ENCODE peak calls at places on chromosomes 4 and X, in seven cellular contexts. R, L, O, C, U, X and P are unnamed samples. For H3K36me3, the result is how much of the 10 kb centered on the place peaks cover.

GRCh38 chr4:131085009-131085408 is 1989.1 kb downstream of the C4orf33 start:
- DNase-seq in R (no peak), L (no peak), O (no peak), C (no peak), U (no peak), X (no peak), P (no peak)

GRCh38 chr4:182920676-182921075 is 3.5 kb upstream of the DCTD start:
- DNase-seq in R (no peak), L (no peak), O (no peak), C (no peak), U (no peak), X (no peak), P (no peak)

GRCh38 chr4:173009129-173009823 is 159.3 kb upstream of the GALNT7 start:
- DNase-seq in R (no peak), L (no peak), O (no peak), C (peak), U (no peak), X (no peak), P (no peak)

GRCh38 chr4:95045429-95045828 is 287.7 kb downstream of the BMPR1B start:
- DNase-seq in R (no peak), L (no peak), O (no peak), C (no peak), U (no peak), X (no peak), P (no peak)

GRCh38 chrX:45900751-45901150 is 644.5 kb downstream of the ZNF674 start:
- DNase-seq in R (no peak), L (no peak), O (no peak), C (no peak), U (no peak), X (no peak), P (no peak)

GRCh38 chr4:188819243-188819642 is 680.0 kb downstream of the TRIML1 start:
- DNase-seq in R (no peak), L (no peak), O (no peak), C (peak), U (no peak), X (no peak), P (no peak)

GRCh38 chrX:56788229-56788628 is 59.2 kb downstream of the NBDY start:
- DNase-seq in R (no peak), L (no peak), O (peak), C (peak), U (no peak), X (no peak), P (no peak)

GRCh38 chr4:143400082-143400481 is 63.4 kb downstream of the GAB1 start:
- DNase-seq in R (no peak), L (no peak), O (no peak), C (no peak), U (no peak), X (no peak), P (no peak)

GRCh38 chrX:19382500-19383145 is 38.9 kb downstream of the PDHA1 start:
- DNase-seq in R (peak), L (no peak), O (no peak), C (peak), U (no peak), X (no peak), P (peak)

GRCh38 chr4:38663021-38663800 is 788 bp upstream of the KLF3 start:
- DNase-seq in R (no peak), L (peak), O (peak), C (no peak), U (no peak), X (no peak), P (no peak)

GRCh38 chr4:38013461-38014366 is 53.5 kb downstream of the PTTG2 start:
- DNase-seq in R (peak), L (no peak), O (no peak), C (peak), U (no peak), X (peak), P (no peak)

GRCh38 chrX:2710496-2710895 is 19.4 kb downstream of the CD99 start:
- DNase-seq in R (no peak), L (no peak), O (no peak), C (no peak), U (no peak), X (no peak), P (no peak)

GRCh38 chr4:106583567-106583966 is 215.0 kb upstream of the GIMD1 start:
- DNase-seq in R (peak), L (no peak), O (no peak), C (peak), U (no peak), X (no peak), P (no peak)

GRCh38 chr4:121706595-121707021 is 9.8 kb upstream of the ANXA5 start:
- DNase-seq in R (no peak), L (no peak), O (no peak), C (peak), U (no peak), X (no peak), P (no peak)

GRCh38 chr4:109969909-109970308 is 57.2 kb downstream of the EGF start:
- DNase-seq in R (no peak), L (no peak), O (no peak), C (no peak), U (no peak), X (no peak), P (no peak)

GRCh38 chrX:41526925-41527324 is 79.8 kb downstream of the NYX start:
- DNase-seq in R (no peak), L (no peak), O (no peak), C (peak), U (no peak), X (no peak), P (no peak)

GRCh38 chr4:154588198-154588597 is 2.3 kb downstream of the FGA start:
- DNase-seq in R (no peak), L (no peak), O (no peak), C (no peak), U (no peak), X (no peak), P (no peak)

GRCh38 chrX:100090931-100091330 is 319.1 kb downstream of the PCDH19 start:
- DNase-seq in R (no peak), L (no peak), O (no peak), C (no peak), U (no peak), X (no peak), P (no peak)

GRCh38 chrX:48589482-48590162 is 7.7 kb upstream of the WDR13 start:
- DNase-seq in R (no peak), L (no peak), O (no peak), C (no peak), U (peak), X (no peak), P (peak)

GRCh38 chr4:107279729-107280128 is 243.6 kb upstream of the DKK2 start:
- DNase-seq in R (no peak), L (no peak), O (no peak), C (peak), U (no peak), X (no peak), P (no peak)

GRCh38 chr4:111636961-111637556 is 508.2 kb upstream of the FAM241A start:
- DNase-seq in R (no peak), L (no peak), O (no peak), C (no peak), U (no peak), X (no peak), P (no peak)

GRCh38 chr4:23484689-23485088 is 405.2 kb downstream of the PPARGC1A start:
- DNase-seq in R (no peak), L (no peak), O (no peak), C (no peak), U (no peak), X (no peak), P (no peak)

GRCh38 chr4:148998719-148999118 is 556.5 kb upstream of the NR3C2 start:
- DNase-seq in R (peak), L (no peak), O (no peak), C (peak), U (no peak), X (no peak), P (no peak)

GRCh38 chr4:13173974-13174373 is 310.2 kb downstream of the RAB28 start:
- DNase-seq in R (no peak), L (peak), O (peak), C (no peak), U (peak), X (no peak), P (no peak)

GRCh38 chrX:106481341-106481740 is 130.4 kb upstream of the RADX start:
- DNase-seq in R (peak), L (no peak), O (no peak), C (peak), U (no peak), X (peak), P (peak)

GRCh38 chr4:173211838-173212237 is 43.2 kb downstream of the GALNT7 start:
- DNase-seq in R (peak), L (no peak), O (no peak), C (peak), U (no peak), X (no peak), P (peak)

GRCh38 chr4:40349561-40350198 is 14.5 kb downstream of the CHRNA9 start:
- DNase-seq in R (no peak), L (no peak), O (no peak), C (peak), U (no peak), X (no peak), P (no peak)

GRCh38 chr4:117010695-117011094 is 74.7 kb downstream of the TRAM1L1 start:
- DNase-seq in R (no peak), L (no peak), O (no peak), C (no peak), U (no peak), X (no peak), P (no peak)

GRCh38 chr4:52611030-52611555 is 48.0 kb downstream of the USP46 start:
- DNase-seq in R (no peak), L (no peak), O (no peak), C (no peak), U (no peak), X (no peak), P (no peak)

GRCh38 chrX:84099120-84099519 is 88.9 kb downstream of the RPS6KA6 start:
- DNase-seq in R (no peak), L (no peak), O (no peak), C (no peak), U (no peak), X (no peak), P (no peak)

GRCh38 chr4:26150948-26151347 is 169.9 kb upstream of the RBPJ start:
- DNase-seq in R (no peak), L (no peak), O (no peak), C (peak), U (no peak), X (no peak), P (no peak)

GRCh38 chrX:139691493-139691842 is 16.5 kb downstream of the MCF2 start:
- DNase-seq in R (no peak), L (no peak), O (no peak), C (no peak), U (no peak), X (no peak), P (no peak)

GRCh38 chr4:74096265-74096980 is 2.6 kb downstream of the CXCL2 start:
- DNase-seq in R (no peak), L (no peak), O (no peak), C (no peak), U (no peak), X (no peak), P (no peak)

GRCh38 chrX:110425222-110425621 is 66.6 kb downstream of the RTL9 start:
- DNase-seq in R (no peak), L (no peak), O (no peak), C (no peak), U (no peak), X (no peak), P (no peak)

GRCh38 chrX:84133023-84133422 is 55.0 kb downstream of the RPS6KA6 start:
- DNase-seq in R (no peak), L (no peak), O (no peak), C (peak), U (no peak), X (no peak), P (no peak)

GRCh38 chr4:54449999-54450398 is 207.8 kb upstream of the KIT start:
- DNase-seq in R (no peak), L (no peak), O (no peak), C (no peak), U (no peak), X (no peak), P (no peak)

GRCh38 chr4:56641494-56642051 is 39.5 kb downstream of the HOPX start:
- DNase-seq in R (peak), L (no peak), O (no peak), C (peak), U (no peak), X (no peak), P (no peak)

GRCh38 chr4:45423876-45424275 is 697.5 kb upstream of the GNPDA2 start:
- DNase-seq in R (no peak), L (no peak), O (no peak), C (no peak), U (no peak), X (no peak), P (no peak)

GRCh38 chr4:43331226-43332078 is 438.9 kb downstream of the GRXCR1 start:
- DNase-seq in R (no peak), L (no peak), O (no peak), C (peak), U (no peak), X (no peak), P (no peak)
- H3K27ac ChIP-seq in R (no peak), L (no peak), O (no peak), C (no peak), U (no peak), X (no peak), P (no peak)

DNA sequence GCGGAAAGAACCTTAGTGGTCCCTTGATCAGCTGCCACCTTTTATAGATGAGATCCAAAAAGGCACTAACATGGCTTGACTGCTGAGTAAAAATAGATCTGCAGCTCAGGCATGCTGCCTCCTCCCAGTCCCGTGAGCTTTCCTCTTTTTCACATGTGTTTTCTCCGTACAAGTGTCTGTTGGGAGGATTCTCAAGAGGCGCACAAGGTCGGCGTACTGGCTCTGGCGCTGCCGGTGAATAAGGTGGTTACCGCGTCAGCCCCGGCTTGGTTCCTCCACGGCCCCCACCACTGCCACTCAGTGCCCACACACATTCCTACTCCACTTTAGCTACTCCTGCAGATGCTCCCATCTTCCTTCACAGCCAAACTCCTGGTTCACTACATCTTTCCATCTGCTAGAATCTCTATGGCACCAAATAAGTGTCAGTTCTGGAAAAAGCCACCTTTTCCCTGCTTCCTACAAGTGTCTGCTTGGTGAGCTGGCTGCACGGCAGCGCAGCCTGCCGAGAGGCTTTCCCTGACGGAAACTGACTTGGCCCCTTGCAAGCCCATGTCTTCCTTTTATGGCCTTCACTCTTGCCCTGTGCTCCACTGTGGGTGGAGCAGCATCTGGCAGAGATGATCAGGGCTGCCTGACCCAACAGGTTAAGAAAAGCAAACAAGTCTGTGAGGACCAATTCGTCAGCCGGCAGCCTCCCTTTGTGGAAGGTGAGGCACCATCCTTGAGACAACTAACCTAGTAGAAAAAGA is 99.8 kb downstream of the KLHL8 start:
- DNase-seq in R (no peak), L (no peak), O (no peak), C (peak), U (peak), X (no peak), P (peak)
- H3K36me3 ChIP-seq in R (under half), L (under half), O (under half), C (under half), U (under half), X (under half), P (under half)

GRCh38 chr4:161280929-161281328 is 882.9 kb downstream of the FSTL5 start:
- DNase-seq in R (no peak), L (no peak), O (no peak), C (no peak), U (no peak), X (no peak), P (no peak)
- TF ChIP-seq POLR2A in R (no peak), L (no peak), O (no peak), C (no peak), U (no peak), X (no peak), P (no peak)

GRCh38 chrX:25754399-25754798 is 383.7 kb upstream of the MAGEB18 start:
- DNase-seq in R (no peak), L (no peak), O (no peak), C (no peak), U (no peak), X (no peak), P (no peak)
- H3K27ac ChIP-seq in R (no peak), L (no peak), O (no peak), C (no peak), U (no peak), X (no peak), P (no peak)

GRCh38 chr4:138045036-138045435 is 197.1 kb downstream of the SLC7A11 start:
- DNase-seq in R (no peak), L (no peak), O (no peak), C (no peak), U (peak), X (no peak), P (no peak)
- H3K36me3 ChIP-seq in R (under half), L (under half), O (under half), C (under half), U (under half), X (under half), P (under half)

GRCh38 chr4:158722917-158723793 is at the start of gene PPID:
- DNase-seq in R (peak), L (peak), O (peak), C (peak), U (peak), X (peak), P (peak)
- TF ChIP-seq POLR2A in R (peak), L (peak), O (no peak), C (peak), U (peak), X (peak), P (peak)

GRCh38 chr4:6270691-6271121 is 1.1 kb downstream of the WFS1 start:
- DNase-seq in R (no peak), L (no peak), O (no peak), C (peak), U (no peak), X (no peak), P (no peak)
- H3K27ac ChIP-seq in R (no peak), L (peak), O (no peak), C (peak), U (peak), X (peak), P (peak)

GRCh38 chr4:88070031-88070430 is 62.6 kb downstream of the PKD2 start:
- DNase-seq in R (no peak), L (no peak), O (no peak), C (no peak), U (no peak), X (no peak), P (no peak)
- H3K36me3 ChIP-seq in R (under half), L (half or more), O (half or more), C (half or more), U (under half), X (under half), P (under half)

GRCh38 chr4:4922441-4922840 is 63.0 kb downstream of the MSX1 start:
- DNase-seq in R (no peak), L (no peak), O (no peak), C (no peak), U (no peak), X (no peak), P (no peak)
- TF ChIP-seq POLR2A in R (no peak), L (no peak), O (no peak), C (no peak), U (no peak), X (no peak), P (no peak)

DNA sequence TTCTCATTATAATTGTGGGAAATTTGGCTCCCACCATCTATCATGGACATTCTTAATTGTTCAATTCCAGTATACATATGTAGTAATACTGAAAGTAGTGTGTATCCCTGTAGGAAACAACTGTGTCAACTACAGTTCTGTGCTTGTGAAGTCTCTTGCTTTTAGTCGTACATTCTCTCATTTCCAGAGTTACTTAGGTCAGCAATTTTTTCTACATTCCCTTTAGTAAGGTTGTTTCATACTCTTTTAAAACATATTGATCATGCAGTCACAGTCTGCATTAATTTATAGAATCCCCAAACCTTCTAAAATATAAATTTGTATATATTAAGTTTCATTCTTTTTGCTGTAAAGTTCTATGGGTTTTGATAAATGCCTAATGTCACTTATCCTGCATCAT is 289.2 kb upstream of the PCDH10 start:
- DNase-seq in R (no peak), L (no peak), O (no peak), C (no peak), U (no peak), X (no peak), P (no peak)
- H3K27ac ChIP-seq in R (no peak), L (no peak), O (no peak), C (no peak), U (no peak), X (no peak), P (no peak)